ENCODE peak calls at places on chromosomes 5 and 9, in six cellular contexts. E is HEK293T, O is GM18507, K is GM13976, X is T-cell, F is dorsolateral prefrontal cortex. Y is an unnamed sample.

GRCh38 chr9:77018058-77019009 is 1.1 kb upstream of the FOXB2 start:
- DNase-seq in E (peak), O (no peak), K (peak), X (no peak), F (no peak), Y (no peak)

GRCh38 chr5:17439956-17440355 is 58.1 kb upstream of the TAF11L2 start:
- DNase-seq in E (no peak), O (no peak), K (no peak), X (no peak), F (no peak), Y (no peak)

GRCh38 chr5:34685485-34686197 is 29.5 kb downstream of the RAI14 start:
- DNase-seq in E (no peak), O (no peak), K (no peak), X (no peak), F (no peak), Y (no peak)

GRCh38 chr9:15373201-15373530 is 49.5 kb upstream of the SNAPC3 start:
- DNase-seq in E (no peak), O (no peak), K (no peak), X (no peak), F (no peak), Y (no peak)

GRCh38 chr5:52811067-52811749 is 23.5 kb downstream of the ITGA1 start:
- DNase-seq in E (no peak), O (no peak), K (no peak), X (no peak), F (no peak), Y (no peak)

GRCh38 chr5:73378070-73378469 is 70.5 kb downstream of the FOXD1 start:
- DNase-seq in E (peak), O (no peak), K (no peak), X (no peak), F (no peak), Y (no peak)

GRCh38 chr5:151039665-151040064 is 19.3 kb downstream of the GPX3 start:
- DNase-seq in E (no peak), O (no peak), K (no peak), X (no peak), F (no peak), Y (no peak)

GRCh38 chr5:168364151-168364661 is 72.8 kb downstream of the WWC1 start:
- DNase-seq in E (no peak), O (no peak), K (no peak), X (no peak), F (no peak), Y (no peak)

GRCh38 chr5:60844429-60844890 is 391 bp upstream of the ELOVL7 start:
- DNase-seq in E (peak), O (no peak), K (peak), X (no peak), F (no peak), Y (no peak)

GRCh38 chr9:86351897-86352296 is 2.3 kb downstream of the TUT7 start:
- DNase-seq in E (no peak), O (no peak), K (no peak), X (no peak), F (no peak), Y (no peak)

GRCh38 chr5:58114324-58114723 is 345.6 kb downstream of the PLK2 start:
- DNase-seq in E (no peak), O (no peak), K (no peak), X (no peak), F (no peak), Y (no peak)

GRCh38 chr5:136432705-136433104 is 67.4 kb upstream of the TRPC7 start:
- DNase-seq in E (no peak), O (no peak), K (no peak), X (no peak), F (no peak), Y (no peak)

GRCh38 chr5:144219869-144220268 is 49.2 kb downstream of the KCTD16 start:
- DNase-seq in E (no peak), O (no peak), K (no peak), X (no peak), F (no peak), Y (no peak)

GRCh38 chr5:138033275-138033808 is 463 bp upstream of the FAM13B start:
- DNase-seq in E (no peak), O (no peak), K (peak), X (no peak), F (peak), Y (peak)

GRCh38 chr9:5671711-5672353 is 42.9 kb downstream of the RIC1 start:
- DNase-seq in E (no peak), O (no peak), K (no peak), X (no peak), F (no peak), Y (no peak)

GRCh38 chr5:172915514-172915913 is 43.7 kb upstream of the RPL26L1 start:
- DNase-seq in E (no peak), O (no peak), K (no peak), X (no peak), F (no peak), Y (no peak)

GRCh38 chr5:179275941-179276837 is 69.1 kb downstream of the ADAMTS2 start:
- DNase-seq in E (no peak), O (no peak), K (no peak), X (no peak), F (no peak), Y (no peak)

GRCh38 chr9:37922391-37923120 is 18.6 kb upstream of the SLC25A51 start:
- DNase-seq in E (no peak), O (no peak), K (no peak), X (no peak), F (no peak), Y (no peak)

GRCh38 chr9:132005896-132006295 is 73.8 kb downstream of the MED27 start:
- DNase-seq in E (no peak), O (no peak), K (no peak), X (no peak), F (no peak), Y (no peak)